ENCODE peak calls at places on chromosomes 2 and 18, in nine cellular contexts. R is H1, M is sigmoid colon, W is vagina, U is GM12878, G is adrenal gland, B is spleen, H is right lobe of liver, Y is tibial nerve. T is an unnamed sample.

GRCh38 chr18:13217466-13217961 is 1.0 kb upstream of the LDLRAD4 start:
- DNase-seq in R (peak), M (peak), W (no peak), U (no peak), G (peak), B (peak), H (peak), Y (no peak), T (no peak)

GRCh38 chr2:134052173-134052572 is 201.7 kb upstream of the MGAT5 start:
- DNase-seq in R (no peak), M (no peak), W (no peak), U (no peak), G (no peak), B (no peak), H (no peak), Y (no peak), T (no peak)

GRCh38 chr2:188853307-188853706 is 120.9 kb upstream of the COL3A1 start:
- DNase-seq in R (no peak), M (no peak), W (no peak), U (no peak), G (no peak), B (no peak), H (no peak), Y (no peak), T (no peak)

GRCh38 chr2:29223851-29224692 is 108.9 kb downstream of the CLIP4 start:
- DNase-seq in R (no peak), M (peak), W (no peak), U (no peak), G (peak), B (peak), H (no peak), Y (peak), T (no peak)

GRCh38 chr2:242027676-242028450 is 158.3 kb downstream of the RTP5 start:
- DNase-seq in R (peak), M (peak), W (peak), U (no peak), G (no peak), B (peak), H (no peak), Y (no peak), T (no peak)

GRCh38 chr18:54517521-54517920 is 73.5 kb upstream of the DYNAP start:
- DNase-seq in R (no peak), M (no peak), W (no peak), U (no peak), G (no peak), B (no peak), H (no peak), Y (no peak), T (no peak)

GRCh38 chr2:30664761-30665358 is 142.4 kb downstream of the CAPN13 start:
- DNase-seq in R (peak), M (peak), W (no peak), U (no peak), G (no peak), B (no peak), H (no peak), Y (no peak), T (no peak)

GRCh38 chr2:236086971-236087465 is 81.2 kb downstream of the GBX2 start:
- DNase-seq in R (peak), M (no peak), W (no peak), U (no peak), G (no peak), B (peak), H (peak), Y (no peak), T (no peak)

GRCh38 chr2:237291138-237291792 is 122.7 kb downstream of the COL6A3 start:
- DNase-seq in R (no peak), M (peak), W (no peak), U (no peak), G (peak), B (no peak), H (peak), Y (peak), T (peak)

GRCh38 chr2:100801402-100801801 is 18.5 kb upstream of the NPAS2 start:
- DNase-seq in R (no peak), M (no peak), W (no peak), U (no peak), G (no peak), B (no peak), H (no peak), Y (no peak), T (no peak)

GRCh38 chr2:177245010-177245422 is 19.5 kb downstream of the NFE2L2 start:
- DNase-seq in R (no peak), M (no peak), W (no peak), U (no peak), G (no peak), B (no peak), H (no peak), Y (no peak), T (no peak)

GRCh38 chr18:41703744-41704530 is 251.1 kb upstream of the PIK3C3 start:
- DNase-seq in R (no peak), M (no peak), W (no peak), U (no peak), G (no peak), B (no peak), H (no peak), Y (no peak), T (no peak)

GRCh38 chr2:28247326-28247725 is 145.3 kb upstream of the FOSL2 start:
- DNase-seq in R (no peak), M (no peak), W (no peak), U (no peak), G (no peak), B (no peak), H (no peak), Y (no peak), T (no peak)

GRCh38 chr2:155100261-155100660 is 401.8 kb downstream of the KCNJ3 start:
- DNase-seq in R (no peak), M (no peak), W (no peak), U (no peak), G (no peak), B (no peak), H (no peak), Y (no peak), T (no peak)

GRCh38 chr2:37653805-37654378 is 17.6 kb downstream of the CDC42EP3 start:
- DNase-seq in R (no peak), M (no peak), W (no peak), U (peak), G (peak), B (peak), H (peak), Y (peak), T (no peak)

GRCh38 chr18:63879684-63880083 is 7.8 kb upstream of the SERPINB2 start:
- DNase-seq in R (no peak), M (no peak), W (no peak), U (no peak), G (no peak), B (no peak), H (no peak), Y (no peak), T (no peak)

GRCh38 chr2:113390133-113390849 is 47.2 kb upstream of the ZNG1B start:
- DNase-seq in R (no peak), M (no peak), W (no peak), U (peak), G (peak), B (no peak), H (no peak), Y (peak), T (no peak)

GRCh38 chr18:36786686-36787085 is 42.1 kb downstream of the TPGS2 start:
- DNase-seq in R (no peak), M (peak), W (no peak), U (no peak), G (peak), B (no peak), H (no peak), Y (peak), T (no peak)

GRCh38 chr2:235055891-235056516 is 104.2 kb downstream of the SH3BP4 start:
- DNase-seq in R (no peak), M (no peak), W (no peak), U (no peak), G (peak), B (no peak), H (no peak), Y (peak), T (no peak)

GRCh38 chr2:97267411-97268074 is 154.6 kb downstream of the ANKRD36 start:
- DNase-seq in R (no peak), M (peak), W (peak), U (no peak), G (no peak), B (peak), H (peak), Y (peak), T (no peak)

GRCh38 chr2:205957452-205958154 is 128.4 kb downstream of the INO80D start:
- DNase-seq in R (no peak), M (no peak), W (no peak), U (no peak), G (no peak), B (no peak), H (no peak), Y (no peak), T (no peak)

DNA sequence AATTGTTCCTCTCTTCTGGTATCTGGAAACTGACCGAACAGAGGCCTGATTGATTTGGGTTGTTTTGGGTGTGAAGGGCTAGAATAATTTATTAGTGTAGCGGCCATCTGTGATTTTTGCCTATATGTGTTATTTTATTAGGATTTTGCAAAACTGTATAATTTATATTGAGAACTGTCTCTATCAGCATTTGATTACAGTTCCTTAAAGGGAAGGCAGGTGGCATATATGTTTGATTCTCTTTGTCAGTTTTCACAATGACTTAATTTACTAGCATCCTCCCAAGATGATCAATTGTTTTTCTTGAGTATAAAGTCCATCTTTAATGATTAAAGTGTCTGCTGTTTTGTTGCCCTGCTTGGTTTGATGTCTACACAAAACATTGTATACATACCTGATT is 4.5 kb downstream of the NBEAL1 start:
- DNase-seq in R (no peak), M (no peak), W (no peak), U (no peak), G (no peak), B (no peak), H (no peak), Y (no peak), T (no peak)
- TF ChIP-seq CTCF in R (no peak), M (no peak), W (no peak), U (no peak), G (no peak), B (no peak), H (no peak), Y (no peak), T (peak)

DNA sequence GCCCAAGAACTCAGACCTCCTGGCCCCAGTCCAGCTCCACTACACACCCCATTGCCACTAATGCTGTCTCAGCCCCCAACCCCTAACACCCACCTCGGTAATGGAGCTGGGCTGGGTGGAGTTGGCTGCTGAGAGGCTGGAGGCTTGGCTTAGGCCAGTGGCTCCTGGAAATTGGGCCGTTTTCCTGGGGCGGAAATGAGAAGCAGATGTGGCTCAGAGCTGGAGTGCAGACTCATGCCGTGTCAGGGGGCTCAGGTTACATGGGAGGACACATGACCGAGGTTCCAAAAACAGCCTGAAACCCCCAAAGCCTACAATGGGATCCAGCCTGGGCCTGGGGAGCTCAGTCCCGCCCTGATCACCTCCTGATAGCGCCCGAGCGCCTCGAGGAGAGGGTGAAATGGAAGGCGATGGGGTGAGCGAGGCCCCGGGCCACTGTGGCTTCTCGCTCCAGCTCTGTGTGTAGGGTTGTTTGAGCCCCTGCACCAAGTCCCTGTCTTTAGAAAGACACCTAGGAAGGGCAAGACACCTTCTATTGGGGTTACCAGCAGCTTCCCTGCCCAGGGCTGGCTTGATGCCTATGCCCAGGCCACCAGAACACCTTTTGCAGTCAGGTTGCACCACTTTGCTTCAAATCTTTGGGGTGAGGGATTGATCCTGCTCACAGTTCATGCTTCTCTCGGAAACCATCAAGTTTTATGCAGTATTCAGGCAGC is 175.7 kb upstream of the HAAO start:
- DNase-seq in R (no peak), M (peak), W (no peak), U (no peak), G (no peak), B (peak), H (peak), Y (peak), T (no peak)
- TF ChIP-seq POLR2A in R (no peak), M (no peak), W (no peak), U (no peak), G (no peak), B (no peak), H (no peak), Y (no peak), T (no peak)

GRCh38 chr18:10193446-10193845 is 261.0 kb upstream of the APCDD1 start:
- DNase-seq in R (no peak), M (no peak), W (no peak), U (no peak), G (no peak), B (no peak), H (no peak), Y (no peak), T (no peak)

GRCh38 chr18:10197097-10197496 is 257.3 kb upstream of the APCDD1 start:
- DNase-seq in R (no peak), M (no peak), W (no peak), U (no peak), G (peak), B (no peak), H (no peak), Y (no peak), T (no peak)

GRCh38 chr18:10190564-10190963 is 263.9 kb upstream of the APCDD1 start:
- DNase-seq in R (no peak), M (no peak), W (no peak), U (no peak), G (no peak), B (no peak), H (no peak), Y (no peak), T (no peak)

GRCh38 chr18:10195529-10195928 is 258.9 kb upstream of the APCDD1 start:
- DNase-seq in R (no peak), M (no peak), W (no peak), U (no peak), G (no peak), B (no peak), H (no peak), Y (no peak), T (no peak)

DNA sequence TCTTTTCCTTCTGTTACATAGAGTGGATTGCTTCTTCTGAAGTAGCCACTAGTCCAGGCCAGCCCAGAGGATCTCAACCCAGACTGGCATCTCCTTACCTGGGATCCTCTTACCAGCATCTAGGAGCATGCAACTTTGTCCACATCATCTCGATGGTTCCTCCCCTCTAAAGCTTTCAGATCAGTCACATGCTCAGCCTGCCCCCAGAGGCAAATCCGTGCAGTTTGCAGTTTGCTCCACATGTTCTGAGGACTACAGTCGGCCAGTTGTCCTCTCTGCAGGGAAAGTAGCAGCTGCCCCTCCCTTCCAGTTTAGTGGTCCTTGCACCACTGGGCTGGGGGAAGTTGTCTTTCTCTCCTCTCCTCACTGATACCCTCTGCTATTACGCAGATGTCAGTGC is 259.8 kb upstream of the APCDD1 start:
- DNase-seq in R (no peak), M (no peak), W (no peak), U (no peak), G (no peak), B (no peak), H (no peak), Y (no peak), T (no peak)
- TF ChIP-seq CTCF in R (peak), M (no peak), W (no peak), U (no peak), G (no peak), B (no peak), H (no peak), Y (no peak), T (no peak)

DNA sequence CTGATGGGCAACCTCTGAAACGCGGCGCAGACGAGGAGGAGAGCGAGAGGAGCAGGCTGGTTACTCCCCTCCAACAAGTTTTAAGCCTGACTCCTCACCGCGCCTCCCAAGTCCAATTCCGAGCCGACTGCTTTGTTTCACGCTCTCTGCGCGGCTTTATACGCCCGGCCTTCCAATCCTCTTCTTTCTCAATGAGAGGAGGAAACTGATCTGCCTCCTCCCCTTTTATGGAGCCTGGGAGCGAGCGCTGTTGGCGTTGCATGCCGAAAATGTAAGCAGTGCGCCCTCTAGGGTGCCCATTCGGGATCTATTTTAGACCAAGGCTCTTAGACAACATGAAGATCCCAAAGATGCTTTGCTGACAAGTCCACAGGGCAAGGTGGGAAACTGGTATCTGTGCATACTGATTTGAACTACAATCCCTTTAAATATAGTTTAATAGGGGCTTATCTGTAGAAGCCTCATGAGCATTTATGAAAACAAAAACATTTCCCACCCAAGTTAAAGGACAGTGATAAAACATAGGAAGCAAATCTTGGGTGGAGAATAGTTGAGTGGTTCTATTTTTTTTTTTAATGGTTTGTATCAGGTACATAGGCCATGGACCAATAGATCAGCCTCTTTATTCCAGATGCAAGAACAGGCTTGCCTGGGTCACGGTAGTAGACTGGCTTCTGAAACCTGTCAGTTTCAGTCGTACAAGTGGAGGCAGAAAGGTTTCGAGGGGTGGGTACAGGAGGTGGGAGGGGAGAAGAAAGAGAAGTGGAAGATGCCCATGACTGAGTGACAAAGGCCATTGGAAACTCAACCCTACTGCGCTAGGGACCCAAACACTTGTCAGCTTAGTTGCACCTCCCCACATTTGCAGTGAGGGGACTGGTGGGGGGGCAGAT is at the start of gene RND3:
- DNase-seq in R (peak), M (peak), W (peak), U (no peak), G (peak), B (peak), H (peak), Y (peak), T (peak)
- TF ChIP-seq POLR2A in R (peak), M (peak), W (peak), U (no peak), G (peak), B (peak), H (peak), Y (peak), T (no peak)

GRCh38 chr2:181891966-181892794 is 650 bp downstream of the ITPRID2 start:
- DNase-seq in R (peak), M (peak), W (no peak), U (no peak), G (peak), B (peak), H (peak), Y (peak), T (peak)
- TF ChIP-seq CTCF in R (peak), M (no peak), W (no peak), U (peak), G (no peak), B (no peak), H (no peak), Y (peak), T (no peak)